ENCODE peak calls at places on chromosomes 1 and 21, in eight cellular contexts. N, W, C, B, H, Z, L and M are unnamed samples.
A peak's percentile ranks its signal among the peaks of the same experiment; 100 is the strongest.

GRCh38 chr1:92820551-92820950 is 11.3 kb upstream of the RPL5 start:
- DNase-seq in N (no peak), W (no peak), C (no peak), B (no peak), H (peak; percentile 31), Z (no peak), L (no peak), M (no peak)

GRCh38 chr1:167770127-167770526 is 48.3 kb downstream of the MPZL1 start:
- DNase-seq in N (no peak), W (no peak), C (no peak), B (no peak), H (no peak), Z (peak; percentile 20), L (no peak), M (no peak)

GRCh38 chr1:211697356-211697755 is 21.9 kb upstream of the NEK2 start:
- DNase-seq in N (no peak), W (no peak), C (no peak), B (no peak), H (no peak), Z (no peak), L (no peak), M (no peak)

GRCh38 chr21:33901421-33902288 is 13.9 kb downstream of the ATP5PO start:
- DNase-seq in N (peak; percentile 31), W (peak; percentile 53), C (no peak), B (no peak), H (peak; percentile 90), Z (peak; percentile 74), L (peak; percentile 82), M (no peak)

GRCh38 chr1:2279210-2279639 is 51.1 kb downstream of the SKI start:
- DNase-seq in N (no peak), W (no peak), C (no peak), B (no peak), H (peak; percentile 89), Z (peak; percentile 91), L (peak; percentile 99), M (no peak)

GRCh38 chr1:115189814-115190541 is 100.7 kb upstream of the TSPAN2 start:
- DNase-seq in N (no peak), W (no peak), C (no peak), B (no peak), H (peak; percentile 52), Z (no peak), L (peak; percentile 71), M (no peak)

GRCh38 chr1:92882817-92883216 is 51.0 kb downstream of the RPL5 start:
- DNase-seq in N (no peak), W (no peak), C (no peak), B (no peak), H (no peak), Z (no peak), L (no peak), M (no peak)

GRCh38 chr1:172898866-172899265 is 151.9 kb downstream of the TNFSF18 start:
- DNase-seq in N (no peak), W (no peak), C (no peak), B (no peak), H (peak; percentile 74), Z (no peak), L (peak; percentile 51), M (no peak)

GRCh38 chr1:231636157-231636556 is 9.6 kb downstream of the DISC1 start:
- DNase-seq in N (no peak), W (no peak), C (no peak), B (no peak), H (peak; percentile 70), Z (no peak), L (peak; percentile 26), M (no peak)

GRCh38 chr1:166947398-166948043 is 27.8 kb downstream of the ILDR2 start:
- DNase-seq in N (no peak), W (peak; percentile 40), C (peak; percentile 25), B (no peak), H (peak; percentile 67), Z (peak; percentile 93), L (peak; percentile 45), M (no peak)

GRCh38 chr21:42939581-42940413 is 14.4 kb upstream of the ERVH48-1 start:
- DNase-seq in N (peak; percentile 70), W (no peak), C (peak; percentile 39), B (peak; percentile 88), H (peak; percentile 99), Z (no peak), L (peak; percentile 97), M (peak; percentile 58)

GRCh38 chr1:118304722-118305344 is 119.8 kb upstream of the SPAG17 start:
- DNase-seq in N (no peak), W (no peak), C (no peak), B (no peak), H (peak; percentile 53), Z (peak; percentile 64), L (peak; percentile 11), M (no peak)

GRCh38 chr1:167532964-167533824 is 14.9 kb upstream of the CD247 start:
- DNase-seq in N (no peak), W (no peak), C (no peak), B (no peak), H (no peak), Z (no peak), L (peak; percentile 44), M (no peak)

GRCh38 chr21:10616535-10616934 is 95.2 kb downstream of the TPTE start:
- DNase-seq in N (no peak), W (no peak), C (no peak), B (no peak), H (no peak), Z (no peak), L (no peak), M (no peak)

GRCh38 chr1:48677306-48678287 is 99.1 kb downstream of the BEND5 start:
- DNase-seq in N (peak; percentile 76), W (peak; percentile 44), C (no peak), B (no peak), H (peak; percentile 71), Z (peak; percentile 89), L (peak; percentile 72), M (peak; percentile 59)

GRCh38 chr1:90114521-90115141 is 119.7 kb downstream of the ZNF326 start:
- DNase-seq in N (peak; percentile 13), W (no peak), C (no peak), B (no peak), H (peak; percentile 77), Z (peak; percentile 75), L (peak; percentile 65), M (no peak)

GRCh38 chr1:94236630-94237290 is 624 bp downstream of the ARHGAP29 start:
- DNase-seq in N (no peak), W (peak; percentile 34), C (no peak), B (no peak), H (peak; percentile 66), Z (peak; percentile 70), L (peak; percentile 55), M (no peak)

GRCh38 chr1:981955-982558 is at the start of gene PERM1:
- DNase-seq in N (no peak), W (no peak), C (no peak), B (no peak), H (no peak), Z (no peak), L (no peak), M (no peak)

GRCh38 chr1:23980006-23980724 is at the start of gene SRSF10:
- DNase-seq in N (peak; percentile 88), W (peak; percentile 98), C (peak; percentile 92), B (peak; percentile 98), H (peak; percentile 99), Z (peak; percentile 99), L (peak; percentile 99), M (peak; percentile 98)
- TF ChIP-seq CTCF in N (peak; percentile 32), W (peak; percentile 14), C (no peak), B (no peak), H (peak; percentile 55), Z (peak; percentile 23), L (peak; percentile 40), M (peak; percentile 19)

DNA sequence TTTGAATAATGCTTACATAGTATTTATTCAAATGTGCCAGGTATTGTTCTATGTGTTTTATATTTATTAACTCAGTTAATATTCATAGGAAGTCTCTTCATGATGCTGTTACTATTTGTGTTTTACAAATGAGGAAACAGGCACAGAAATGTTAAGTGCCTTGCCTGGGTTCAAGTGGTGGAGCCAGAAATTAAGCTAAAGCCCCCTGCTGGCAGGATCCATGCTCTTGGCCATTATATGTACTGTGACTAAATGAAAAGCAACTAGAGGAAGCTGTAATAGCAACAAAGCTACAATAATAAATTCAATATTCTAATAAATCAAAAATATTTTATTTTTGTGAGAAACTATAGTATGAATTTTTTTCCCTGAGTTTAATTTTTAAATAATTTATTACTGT is 30.0 kb downstream of the IARS2 start:
- DNase-seq in N (no peak), W (peak; percentile 41), C (no peak), B (no peak), H (no peak), Z (peak; percentile 17), L (no peak), M (no peak)
- TF ChIP-seq CTCF in N (peak; percentile 28), W (peak; percentile 22), C (no peak), B (no peak), H (peak; percentile 53), Z (peak; percentile 39), L (peak; percentile 37), M (no peak)

GRCh38 chr1:81549588-81550127 is 251.1 kb upstream of the ADGRL2 start:
- DNase-seq in N (peak; percentile 18), W (no peak), C (no peak), B (no peak), H (peak; percentile 74), Z (peak; percentile 52), L (peak; percentile 75), M (no peak)
- TF ChIP-seq CTCF in N (peak; percentile 74), W (peak; percentile 15), C (no peak), B (no peak), H (peak; percentile 64), Z (peak; percentile 65), L (peak; percentile 52), M (no peak)

DNA sequence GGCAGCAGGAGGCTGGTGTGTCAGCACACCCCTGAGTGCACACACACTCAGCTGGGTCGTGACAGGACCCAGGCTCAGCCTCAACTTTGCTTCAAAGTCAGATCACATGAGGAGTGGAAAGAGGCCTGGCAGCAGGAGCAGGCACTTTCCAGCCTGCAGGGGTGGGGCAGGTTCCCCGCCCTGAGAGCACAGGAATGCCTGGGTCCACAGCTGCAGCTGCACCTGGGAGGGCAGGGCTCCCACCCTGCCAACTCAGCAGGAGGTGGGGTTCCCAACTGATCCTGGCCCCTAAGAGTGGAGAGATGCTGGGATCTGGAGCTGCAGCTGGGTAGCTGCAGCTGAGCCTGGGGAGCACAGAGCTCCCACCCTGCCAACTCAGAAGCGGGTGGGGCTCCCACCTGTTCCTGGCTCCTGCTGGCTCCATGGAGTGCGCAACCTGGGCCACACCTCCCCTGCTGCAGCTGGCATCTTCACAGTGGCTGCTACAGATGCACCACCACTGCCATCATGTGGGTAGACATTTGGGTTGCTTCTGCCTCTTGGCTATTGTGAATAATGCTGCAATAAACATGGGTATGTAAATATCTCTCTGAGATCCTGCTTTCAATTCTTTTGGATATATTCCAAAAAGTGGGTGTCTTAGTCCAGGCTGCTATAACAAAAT is 415.4 kb downstream of the TTLL7 start:
- DNase-seq in N (no peak), W (no peak), C (no peak), B (no peak), H (peak; percentile 3), Z (peak; percentile 10), L (peak; percentile 3), M (no peak)
- TF ChIP-seq CTCF in N (peak; percentile 59), W (no peak), C (no peak), B (no peak), H (peak; percentile 19), Z (peak; percentile 42), L (no peak), M (no peak)

GRCh38 chr1:239527046-239527693 is 140.8 kb downstream of the CHRM3 start:
- DNase-seq in N (no peak), W (no peak), C (no peak), B (no peak), H (no peak), Z (no peak), L (no peak), M (no peak)
- TF ChIP-seq CTCF in N (no peak), W (no peak), C (no peak), B (no peak), H (no peak), Z (no peak), L (no peak), M (no peak)